ENCODE peak calls at places on chromosome 7, in seven cellular contexts. C is sigmoid colon, W is transverse colon, S is endothelial cell of umbilical vein, F is K562, A is HCT116, N is stomach. G is an unnamed sample.

GRCh38 chr7:29194206-29194593 is 375 bp upstream of the CHN2 start:
- DNase-seq in C (peak), F (no peak), A (no peak), N (peak), W (peak), S (no peak), G (no peak)

GRCh38 chr7:70830426-70830825 is 301.5 kb upstream of the GALNT17 start:
- DNase-seq in F (no peak), W (no peak), A (no peak), S (no peak), C (no peak), N (no peak), G (no peak)

GRCh38 chr7:82141427-82141826 is 302.1 kb downstream of the CACNA2D1 start:
- DNase-seq in S (no peak), W (no peak), A (no peak), F (no peak), C (no peak), N (no peak), G (no peak)

GRCh38 chr7:119254741-119255140 is 1018.2 kb upstream of the KCND2 start:
- DNase-seq in N (no peak), W (no peak), F (no peak), C (no peak), S (no peak), A (no peak), G (no peak)

GRCh38 chr7:96331775-96332174 is 9.9 kb upstream of the SLC25A13 start:
- DNase-seq in S (no peak), F (no peak), N (no peak), A (no peak), W (no peak), C (no peak), G (no peak)

GRCh38 chr7:17559388-17559787 is 260.9 kb downstream of the AHR start:
- DNase-seq in F (no peak), A (no peak), S (no peak), C (no peak), N (no peak), W (no peak), G (no peak)

GRCh38 chr7:105131033-105131656 is 117.1 kb downstream of the KMT2E start:
- DNase-seq in S (no peak), F (peak), C (no peak), N (no peak), A (no peak), W (no peak), G (no peak)

GRCh38 chr7:157652161-157652953 is 315.6 kb downstream of the DNAJB6 start:
- DNase-seq in A (no peak), S (no peak), N (no peak), C (no peak), W (no peak), F (no peak), G (no peak)

GRCh38 chr7:123749537-123749857 is 694 bp upstream of the WASL start:
- DNase-seq in W (no peak), C (no peak), F (no peak), A (peak), N (no peak), S (no peak), G (no peak)

GRCh38 chr7:139777304-139777890 is 401 bp downstream of the HIPK2 start:
- DNase-seq in W (peak), C (peak), N (peak), F (peak), S (no peak), A (no peak), G (peak)

GRCh38 chr7:23334482-23335056 is 35.4 kb downstream of the MALSU1 start:
- DNase-seq in C (no peak), S (peak), F (no peak), W (no peak), N (peak), A (peak), G (no peak)

GRCh38 chr7:144378651-144379050 is 23.4 kb downstream of the ARHGEF5 start:
- DNase-seq in S (no peak), W (no peak), A (no peak), N (no peak), F (no peak), C (peak), G (peak)

GRCh38 chr7:128347573-128348147 is 4.0 kb upstream of the RBM28 start:
- DNase-seq in C (no peak), A (peak), N (peak), F (peak), W (peak), S (peak), G (no peak)

GRCh38 chr7:102012941-102013461 is 195.6 kb downstream of the CUX1 start:
- DNase-seq in N (no peak), C (no peak), S (no peak), F (no peak), W (no peak), A (no peak), G (no peak)

GRCh38 chr7:76069238-76069638 is 21.3 kb downstream of the MDH2 start:
- DNase-seq in W (peak), F (peak), C (peak), A (peak), N (peak), S (peak), G (peak)
- TF ChIP-seq CTCF in W (peak), F (peak), C (peak), A (peak), N (peak), S (peak), G (peak)

DNA sequence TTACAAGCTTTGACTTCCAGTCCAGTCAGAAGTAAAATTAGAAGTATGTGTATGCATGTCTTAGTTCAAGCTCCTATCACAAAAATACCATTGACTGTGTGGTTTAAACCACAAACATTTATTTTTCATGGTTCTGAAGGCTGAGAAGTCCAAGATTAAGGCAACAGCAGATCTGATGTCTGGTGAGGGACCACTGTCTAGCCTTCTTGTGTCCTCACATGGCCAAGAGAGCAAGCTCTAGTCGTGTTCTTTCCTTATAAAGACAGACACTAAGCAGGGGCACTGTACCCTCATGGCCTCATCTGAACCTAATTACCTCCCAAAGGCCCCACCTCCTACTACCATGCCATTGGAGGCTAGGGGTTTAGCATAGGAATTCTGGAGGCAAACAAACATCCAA is 41.3 kb upstream of the ARL4A start:
- DNase-seq in C (no peak), S (no peak), W (no peak), F (no peak), N (no peak), A (no peak), G (no peak)
- TF ChIP-seq POLR2AphosphoS5 in C (no peak), S (no peak), W (no peak), F (no peak), N (no peak), A (no peak), G (no peak)

GRCh38 chr7:150402671-150403321 is 23.7 kb downstream of the ZNF775 start:
- DNase-seq in N (peak), F (no peak), A (no peak), S (no peak), C (peak), W (peak), G (no peak)
- H3K4me3 ChIP-seq in N (no peak), F (no peak), A (no peak), S (no peak), C (no peak), W (no peak), G (no peak)

GRCh38 chr7:77760809-77761453 is 37.3 kb downstream of the TMEM60 start:
- DNase-seq in W (no peak), S (no peak), F (no peak), N (no peak), A (no peak), C (no peak), G (no peak)
- TF ChIP-seq CTCF in W (no peak), S (no peak), F (no peak), N (no peak), A (no peak), C (no peak), G (no peak)

GRCh38 chr7:65981965-65982792 is at the start of gene GUSB:
- DNase-seq in S (peak), F (peak), A (peak), N (peak), W (peak), C (peak), G (peak)

GRCh38 chr7:65979583-65980477 is 2.2 kb downstream of the GUSB start:
- DNase-seq in W (no peak), A (no peak), N (no peak), F (peak), S (no peak), C (no peak), G (no peak)

GRCh38 chr7:65983965-65984654 is 2.1 kb upstream of the GUSB start:
- DNase-seq in F (no peak), N (no peak), W (no peak), A (no peak), S (peak), C (no peak), G (no peak)

GRCh38 chr7:65978891-65979582 is 3.0 kb downstream of the GUSB start:
- DNase-seq in C (no peak), F (no peak), W (no peak), N (no peak), A (no peak), S (no peak), G (no peak)

DNA sequence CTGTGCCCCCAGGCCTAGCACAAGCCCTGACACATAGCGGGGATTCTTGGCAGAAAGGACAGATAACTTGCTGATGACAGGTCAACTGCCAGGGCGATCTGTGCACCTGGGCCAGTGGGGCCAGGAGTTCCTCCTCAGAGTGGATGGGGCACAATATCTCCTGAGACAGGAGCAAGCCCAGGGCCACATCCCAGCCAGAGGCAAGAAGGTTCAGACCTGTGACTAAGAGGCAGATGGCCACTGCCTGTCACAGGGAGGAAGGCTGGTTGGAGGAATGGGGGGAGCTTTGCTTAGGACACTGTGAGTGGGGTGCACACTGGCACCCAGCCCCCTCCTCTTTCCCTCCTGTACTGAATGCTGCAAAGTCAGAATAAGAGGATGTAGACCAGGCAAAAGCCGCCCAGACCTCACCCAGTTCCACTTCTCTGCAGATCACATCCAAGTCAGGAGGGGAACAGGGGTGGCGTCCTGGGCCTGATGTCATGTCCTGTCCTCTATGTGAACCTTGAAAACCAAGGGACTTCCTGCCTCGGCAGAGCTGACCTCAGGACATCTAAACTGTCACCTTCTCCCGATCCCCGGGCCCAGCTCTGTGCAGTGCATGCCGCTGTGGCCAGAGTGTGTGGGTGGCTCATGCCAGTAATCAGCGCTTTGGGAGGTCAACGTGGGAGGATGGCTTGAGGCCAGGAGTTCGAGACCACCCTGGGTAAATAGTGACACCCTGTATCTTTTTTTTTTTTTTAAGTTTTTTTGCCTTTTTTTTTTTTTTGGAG is 1.3 kb downstream of the GUSB start:
- DNase-seq in N (peak), W (peak), F (peak), C (peak), A (no peak), S (peak), G (no peak)
- TF ChIP-seq POLR2AphosphoS5 in N (no peak), W (peak), F (peak), C (peak), A (no peak), S (no peak), G (peak)

DNA sequence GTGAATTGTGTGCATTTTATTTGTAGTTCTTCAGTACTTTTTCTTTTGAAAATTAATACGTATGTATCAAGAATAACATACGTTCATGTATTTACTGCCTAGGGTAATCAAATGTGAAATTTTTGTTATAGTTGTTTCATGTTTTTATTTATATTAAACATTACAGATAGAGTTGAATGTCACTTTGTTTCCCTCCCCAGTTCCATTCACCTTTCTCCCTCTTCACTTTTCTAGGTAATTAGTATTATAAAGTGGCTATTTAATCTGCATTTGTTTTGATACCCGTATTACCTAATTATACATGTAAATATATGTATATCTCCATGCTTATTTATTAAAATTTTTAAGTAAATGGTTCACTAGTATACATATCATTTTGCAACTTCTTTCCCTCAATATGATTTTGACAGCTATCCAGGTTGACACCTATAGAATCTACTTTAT is 1.3 kb upstream of the KLF14 start:
- DNase-seq in F (no peak), C (no peak), N (no peak), S (peak), W (no peak), A (no peak), G (no peak)
- H3K4me3 ChIP-seq in F (no peak), C (no peak), N (no peak), S (no peak), W (no peak), A (peak), G (no peak)

DNA sequence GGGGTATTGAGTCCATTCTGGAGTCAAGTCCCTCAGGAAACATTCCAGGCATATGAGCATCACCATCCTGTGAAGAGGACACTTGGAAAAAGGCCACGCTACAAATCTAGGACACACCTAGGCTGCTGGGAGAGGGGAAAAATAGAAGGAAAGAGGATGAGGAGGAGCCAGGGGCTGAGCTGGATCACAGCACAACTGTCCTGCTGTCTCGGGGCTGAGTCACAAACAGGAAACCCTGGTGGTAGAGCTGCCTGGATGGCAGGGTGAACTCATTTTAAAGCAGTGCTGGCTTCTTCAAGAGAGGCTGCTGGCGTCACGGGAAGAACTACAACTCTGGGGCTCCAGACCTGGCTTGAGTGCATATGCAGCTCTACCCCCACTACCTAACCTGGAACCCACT is 151.5 kb downstream of the RNF216 start:
- DNase-seq in A (peak), F (no peak), C (no peak), N (no peak), W (no peak), S (peak), G (no peak)
- TF ChIP-seq CTCF in A (no peak), F (no peak), C (no peak), N (no peak), W (no peak), S (no peak), G (no peak)

GRCh38 chr7:55065079-55065478 is 46.3 kb downstream of the EGFR start:
- DNase-seq in C (peak), A (peak), S (peak), F (no peak), N (no peak), W (peak), G (no peak)
- TF ChIP-seq POLR2AphosphoS5 in C (peak), A (no peak), S (peak), F (no peak), N (peak), W (peak), G (peak)

DNA sequence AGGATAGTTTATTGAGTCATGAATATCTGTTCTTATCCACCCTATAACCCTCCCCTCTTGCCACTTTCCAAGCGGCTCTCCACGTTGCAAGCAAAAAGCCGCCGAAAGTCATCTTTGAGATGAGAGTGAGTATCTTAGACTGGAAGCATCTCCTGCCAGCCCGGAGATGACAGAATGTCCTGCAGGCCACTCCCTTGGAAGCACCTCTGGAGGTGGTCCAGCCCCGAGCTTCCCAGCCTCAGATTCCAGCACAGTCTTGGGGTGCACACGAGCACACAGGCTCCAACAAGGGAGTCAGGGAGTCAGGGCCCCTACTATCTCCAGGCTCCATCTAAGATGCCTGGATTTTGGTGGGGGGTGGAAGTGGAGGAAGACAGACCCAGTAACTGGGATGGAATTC is 5.5 kb upstream of the ELN start:
- DNase-seq in W (no peak), C (no peak), S (no peak), A (no peak), N (no peak), F (no peak), G (no peak)
- H3K4me3 ChIP-seq in W (no peak), C (no peak), S (no peak), A (no peak), N (no peak), F (no peak), G (no peak)

GRCh38 chr7:111089822-111090426 is 1.0 kb upstream of the LRRN3 start:
- DNase-seq in W (no peak), A (peak), S (peak), C (no peak), N (no peak), F (peak), G (no peak)
- TF ChIP-seq CTCF in W (peak), A (peak), S (peak), C (no peak), N (no peak), F (peak), G (peak)